ENCODE peak calls at places on chromosomes 4 and X, in six cellular contexts. One of them, this sample, is unnamed.

GRCh38 chrX:9687899-9688298 is 77.7 kb downstream of the GPR143 start:
- DNase-seq in HepG2: no peak
- DNase-seq in K562: no peak
- DNase-seq in H1: no peak
- DNase-seq in WTC11: no peak
- DNase-seq in A549: no peak
- DNase-seq in this sample: no peak

GRCh38 chr4:108703966-108704365 is 53.6 kb downstream of the OSTC start:
- DNase-seq in K562: no peak
- DNase-seq in H1: no peak
- DNase-seq in WTC11: no peak
- DNase-seq in A549: no peak
- DNase-seq in HepG2: no peak
- DNase-seq in this sample: no peak

GRCh38 chr4:73525611-73526010 is 44.1 kb downstream of the AFM start:
- DNase-seq in K562: no peak
- DNase-seq in HepG2: no peak
- DNase-seq in A549: no peak
- DNase-seq in H1: no peak
- DNase-seq in WTC11: no peak
- DNase-seq in this sample: no peak

GRCh38 chrX:153059191-153060094 is 3.2 kb downstream of the PNMA3 start:
- DNase-seq in A549: no peak
- DNase-seq in H1: no peak
- DNase-seq in WTC11: no peak
- DNase-seq in HepG2: no peak
- DNase-seq in K562: no peak
- DNase-seq in this sample: no peak

GRCh38 chrX:7334253-7334935 is 186.4 kb upstream of the PUDP start:
- DNase-seq in A549: no peak
- DNase-seq in WTC11: no peak
- DNase-seq in H1: no peak
- DNase-seq in K562: no peak
- DNase-seq in HepG2: no peak
- DNase-seq in this sample: no peak

GRCh38 chr4:21656832-21657231 is 291.7 kb downstream of the KCNIP4 start:
- DNase-seq in H1: peak
- DNase-seq in HepG2: peak
- DNase-seq in A549: no peak
- DNase-seq in WTC11: no peak
- DNase-seq in K562: no peak
- DNase-seq in this sample: peak

GRCh38 chr4:164512124-164512523 is 241.8 kb upstream of the SMIM31 start:
- DNase-seq in H1: no peak
- DNase-seq in WTC11: no peak
- DNase-seq in HepG2: no peak
- DNase-seq in A549: no peak
- DNase-seq in K562: no peak
- DNase-seq in this sample: no peak

GRCh38 chr4:2288051-2288541 is 26.2 kb upstream of the MXD4 start:
- DNase-seq in K562: no peak
- DNase-seq in H1: no peak
- DNase-seq in WTC11: no peak
- DNase-seq in A549: no peak
- DNase-seq in HepG2: no peak
- DNase-seq in this sample: no peak

GRCh38 chrX:120262781-120263719 is 12.4 kb downstream of the ZBTB33 start:
- DNase-seq in A549: no peak
- DNase-seq in WTC11: peak
- DNase-seq in HepG2: no peak
- DNase-seq in H1: no peak
- DNase-seq in K562: no peak
- DNase-seq in this sample: no peak

GRCh38 chr4:152950402-152951274 is 14.5 kb downstream of the FHDC1 start:
- DNase-seq in K562: no peak
- DNase-seq in WTC11: no peak
- DNase-seq in H1: no peak
- DNase-seq in A549: no peak
- DNase-seq in HepG2: no peak
- DNase-seq in this sample: no peak

GRCh38 chr4:56743550-56743949 is 62.5 kb upstream of the HOPX start:
- DNase-seq in HepG2: no peak
- DNase-seq in K562: no peak
- DNase-seq in A549: no peak
- DNase-seq in H1: no peak
- DNase-seq in WTC11: no peak
- DNase-seq in this sample: no peak

GRCh38 chrX:113828470-113828869 is 755.4 kb upstream of the HTR2C start:
- DNase-seq in H1: no peak
- DNase-seq in HepG2: no peak
- DNase-seq in K562: no peak
- DNase-seq in A549: no peak
- DNase-seq in WTC11: peak
- DNase-seq in this sample: no peak

GRCh38 chrX:68234171-68234910 is 199.0 kb downstream of the OPHN1 start:
- DNase-seq in K562: no peak
- DNase-seq in HepG2: no peak
- DNase-seq in H1: no peak
- DNase-seq in A549: no peak
- DNase-seq in WTC11: peak
- DNase-seq in this sample: no peak

GRCh38 chrX:68238568-68238967 is 194.7 kb downstream of the OPHN1 start:
- DNase-seq in A549: no peak
- DNase-seq in HepG2: no peak
- DNase-seq in K562: peak
- DNase-seq in H1: no peak
- DNase-seq in WTC11: peak
- DNase-seq in this sample: no peak
- TF ChIP-seq JUN in A549: no peak
- TF ChIP-seq JUN in HepG2: no peak
- TF ChIP-seq JUN in K562: no peak
- TF ChIP-seq JUN in H1: no peak
- TF ChIP-seq JUN in WTC11: no peak
- TF ChIP-seq JUN in this sample: no peak

GRCh38 chrX:46803140-46803539 is 33.7 kb upstream of the RP2 start:
- DNase-seq in H1: no peak
- DNase-seq in A549: no peak
- DNase-seq in K562: peak
- DNase-seq in HepG2: peak
- DNase-seq in WTC11: peak
- DNase-seq in this sample: no peak
- TF ChIP-seq JUN in H1: no peak
- TF ChIP-seq JUN in A549: no peak
- TF ChIP-seq JUN in K562: no peak
- TF ChIP-seq JUN in HepG2: no peak
- TF ChIP-seq JUN in WTC11: no peak
- TF ChIP-seq JUN in this sample: no peak

GRCh38 chrX:66030505-66031317 is 9.2 kb downstream of the VSIG4 start:
- DNase-seq in K562: peak
- DNase-seq in WTC11: peak
- DNase-seq in H1: no peak
- DNase-seq in A549: no peak
- DNase-seq in HepG2: peak
- DNase-seq in this sample: peak
- TF ChIP-seq JUN in K562: no peak
- TF ChIP-seq JUN in WTC11: no peak
- TF ChIP-seq JUN in H1: no peak
- TF ChIP-seq JUN in A549: no peak
- TF ChIP-seq JUN in HepG2: no peak
- TF ChIP-seq JUN in this sample: no peak

GRCh38 chr4:159941076-159941475 is 838.2 kb downstream of the RAPGEF2 start:
- DNase-seq in H1: no peak
- DNase-seq in K562: no peak
- DNase-seq in HepG2: no peak
- DNase-seq in WTC11: no peak
- DNase-seq in A549: no peak
- DNase-seq in this sample: no peak

GRCh38 chr4:159946983-159947645 is 844.2 kb downstream of the RAPGEF2 start:
- DNase-seq in K562: peak
- DNase-seq in H1: no peak
- DNase-seq in A549: peak
- DNase-seq in HepG2: peak
- DNase-seq in WTC11: no peak
- DNase-seq in this sample: peak

GRCh38 chr4:159944477-159944876 is 841.6 kb downstream of the RAPGEF2 start:
- DNase-seq in HepG2: no peak
- DNase-seq in WTC11: no peak
- DNase-seq in H1: no peak
- DNase-seq in K562: no peak
- DNase-seq in A549: no peak
- DNase-seq in this sample: no peak
- TF ChIP-seq JUN in HepG2: no peak
- TF ChIP-seq JUN in WTC11: no peak
- TF ChIP-seq JUN in H1: no peak
- TF ChIP-seq JUN in K562: no peak
- TF ChIP-seq JUN in A549: no peak
- TF ChIP-seq JUN in this sample: no peak

This sample was measured in endothelial cell of umbilical vein.